ENCODE peak calls at places on chromosomes 13 and 19, in seven cellular contexts. One of them, this sample, is unnamed.

GRCh38 chr13:24670927-24671326 is 9.3 kb upstream of the ATP12A start:
- DNase-seq in GM12878: no peak
- DNase-seq in K562: peak; percentile 17
- DNase-seq in H1: no peak
- DNase-seq in HCT116: peak; percentile 75
- DNase-seq in HepG2: no peak
- DNase-seq in SK-N-SH: peak; percentile 49
- DNase-seq in this sample: no peak

GRCh38 chr13:70333752-70334151 is 225.5 kb upstream of the KLHL1 start:
- DNase-seq in SK-N-SH: no peak
- DNase-seq in GM12878: no peak
- DNase-seq in HepG2: no peak
- DNase-seq in HCT116: no peak
- DNase-seq in K562: no peak
- DNase-seq in H1: no peak
- DNase-seq in this sample: no peak

GRCh38 chr13:64697226-64697625 is 2532.9 kb downstream of the PCDH9 start:
- DNase-seq in K562: no peak
- DNase-seq in H1: no peak
- DNase-seq in GM12878: no peak
- DNase-seq in HepG2: no peak
- DNase-seq in HCT116: no peak
- DNase-seq in SK-N-SH: no peak
- DNase-seq in this sample: no peak

GRCh38 chr19:18390075-18390909 is 4.3 kb downstream of the GDF15 start:
- DNase-seq in HepG2: no peak
- DNase-seq in K562: no peak
- DNase-seq in GM12878: no peak
- DNase-seq in HCT116: no peak
- DNase-seq in SK-N-SH: no peak
- DNase-seq in H1: no peak
- DNase-seq in this sample: no peak

GRCh38 chr13:98013241-98013640 is 59.8 kb downstream of the IPO5 start:
- DNase-seq in SK-N-SH: no peak
- DNase-seq in K562: no peak
- DNase-seq in HCT116: no peak
- DNase-seq in GM12878: no peak
- DNase-seq in H1: no peak
- DNase-seq in HepG2: no peak
- DNase-seq in this sample: no peak

GRCh38 chr19:30679286-30679685 is 307.1 kb downstream of the ZNF536 start:
- DNase-seq in K562: no peak
- DNase-seq in H1: no peak
- DNase-seq in SK-N-SH: peak; percentile 55
- DNase-seq in GM12878: no peak
- DNase-seq in HepG2: no peak
- DNase-seq in HCT116: no peak
- DNase-seq in this sample: no peak

GRCh38 chr19:28103916-28104315 is 1109.0 kb downstream of the UQCRFS1 start:
- DNase-seq in HCT116: no peak
- DNase-seq in HepG2: no peak
- DNase-seq in H1: no peak
- DNase-seq in GM12878: no peak
- DNase-seq in K562: no peak
- DNase-seq in SK-N-SH: no peak
- DNase-seq in this sample: no peak

GRCh38 chr13:109919715-109920375 is 133.5 kb upstream of the IRS2 start:
- DNase-seq in H1: no peak
- DNase-seq in HCT116: no peak
- DNase-seq in GM12878: no peak
- DNase-seq in SK-N-SH: no peak
- DNase-seq in HepG2: no peak
- DNase-seq in K562: no peak
- DNase-seq in this sample: no peak

GRCh38 chr13:104014803-104015645 is 948.8 kb upstream of the SLC10A2 start:
- DNase-seq in HCT116: no peak
- DNase-seq in GM12878: no peak
- DNase-seq in H1: no peak
- DNase-seq in HepG2: no peak
- DNase-seq in K562: no peak
- DNase-seq in SK-N-SH: no peak
- DNase-seq in this sample: no peak

GRCh38 chr19:10009269-10009665 is 1.0 kb downstream of the COL5A3 start:
- DNase-seq in H1: peak; percentile 88
- DNase-seq in HCT116: no peak
- DNase-seq in SK-N-SH: peak; percentile 60
- DNase-seq in K562: peak; percentile 89
- DNase-seq in HepG2: no peak
- DNase-seq in GM12878: no peak
- DNase-seq in this sample: peak; percentile 61

DNA sequence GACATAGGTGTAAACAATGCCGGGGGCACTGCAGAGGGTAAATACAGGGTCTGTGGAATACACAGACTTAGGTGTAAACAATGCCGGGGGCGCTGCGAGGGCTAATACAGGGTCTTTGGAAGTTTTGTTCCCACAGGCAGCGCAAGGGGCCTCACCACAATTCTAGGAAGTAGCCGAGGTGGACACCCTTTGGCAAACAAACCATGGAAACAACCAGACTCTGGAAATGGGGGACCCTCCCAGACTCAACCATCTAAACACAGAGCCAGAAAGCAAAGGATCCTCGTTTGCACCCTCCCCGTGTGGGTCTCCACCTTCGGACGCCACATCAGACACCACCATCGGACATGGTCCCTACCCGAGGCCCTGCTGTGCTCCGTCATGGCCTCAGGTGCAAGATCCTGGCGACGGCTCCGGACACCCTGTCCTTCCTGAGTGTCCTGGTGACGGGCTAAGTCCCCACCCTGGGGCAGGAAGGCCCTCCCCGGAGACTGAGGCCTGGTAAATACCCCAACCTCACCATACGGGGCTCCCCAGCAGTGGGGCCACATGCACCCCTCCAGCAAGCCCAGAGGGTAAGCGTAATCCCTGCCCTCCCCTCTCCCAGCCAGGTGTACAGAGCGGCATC is 16.7 kb upstream of the PLPP2 start:
- DNase-seq in HCT116: no peak
- DNase-seq in HepG2: no peak
- DNase-seq in H1: no peak
- DNase-seq in GM12878: no peak
- DNase-seq in SK-N-SH: peak; percentile 23
- DNase-seq in K562: no peak
- DNase-seq in this sample: no peak
- TF ChIP-seq JUND in HCT116: no peak
- TF ChIP-seq JUND in HepG2: no peak
- TF ChIP-seq JUND in H1: no peak
- TF ChIP-seq JUND in GM12878: no peak
- TF ChIP-seq JUND in SK-N-SH: no peak
- TF ChIP-seq JUND in K562: no peak
- TF ChIP-seq JUND in this sample: no peak

GRCh38 chr19:46256855-46257254 is 27.3 kb downstream of the IGFL1 start:
- DNase-seq in H1: no peak
- DNase-seq in HepG2: no peak
- DNase-seq in GM12878: no peak
- DNase-seq in K562: no peak
- DNase-seq in HCT116: no peak
- DNase-seq in SK-N-SH: no peak
- DNase-seq in this sample: no peak
- TF ChIP-seq JUND in H1: no peak
- TF ChIP-seq JUND in HepG2: no peak
- TF ChIP-seq JUND in GM12878: no peak
- TF ChIP-seq JUND in K562: no peak
- TF ChIP-seq JUND in HCT116: no peak
- TF ChIP-seq JUND in SK-N-SH: no peak
- TF ChIP-seq JUND in this sample: no peak

GRCh38 chr13:48233886-48234488 is 981 bp downstream of the ITM2B start:
- DNase-seq in HCT116: no peak
- DNase-seq in GM12878: peak; percentile 30
- DNase-seq in HepG2: no peak
- DNase-seq in K562: no peak
- DNase-seq in SK-N-SH: no peak
- DNase-seq in H1: no peak
- DNase-seq in this sample: no peak

GRCh38 chr13:48234652-48235099 is 1.7 kb downstream of the ITM2B start:
- DNase-seq in K562: no peak
- DNase-seq in SK-N-SH: no peak
- DNase-seq in HCT116: no peak
- DNase-seq in H1: no peak
- DNase-seq in HepG2: no peak
- DNase-seq in GM12878: no peak
- DNase-seq in this sample: no peak

GRCh38 chr13:48231948-48232347 is 1.1 kb upstream of the ITM2B start:
- DNase-seq in HepG2: no peak
- DNase-seq in HCT116: no peak
- DNase-seq in SK-N-SH: no peak
- DNase-seq in H1: no peak
- DNase-seq in K562: peak; percentile 11
- DNase-seq in GM12878: no peak
- DNase-seq in this sample: no peak

GRCh38 chr13:48232420-48233096 is 448 bp upstream of the ITM2B start:
- DNase-seq in K562: no peak
- DNase-seq in H1: peak; percentile 71
- DNase-seq in HepG2: peak; percentile 57
- DNase-seq in HCT116: no peak
- DNase-seq in GM12878: no peak
- DNase-seq in SK-N-SH: no peak
- DNase-seq in this sample: no peak

GRCh38 chr13:48233097-48233885 is at the start of gene ITM2B:
- DNase-seq in HCT116: peak; percentile 13
- DNase-seq in HepG2: peak; percentile 56
- DNase-seq in GM12878: no peak
- DNase-seq in H1: peak; percentile 74
- DNase-seq in K562: peak; percentile 83
- DNase-seq in SK-N-SH: peak; percentile 97
- DNase-seq in this sample: peak; percentile 76
- TF ChIP-seq JUND in HCT116: no peak
- TF ChIP-seq JUND in HepG2: no peak
- TF ChIP-seq JUND in GM12878: no peak
- TF ChIP-seq JUND in H1: no peak
- TF ChIP-seq JUND in K562: no peak
- TF ChIP-seq JUND in SK-N-SH: no peak
- TF ChIP-seq JUND in this sample: no peak

GRCh38 chr19:32711747-32712146 is 7.8 kb upstream of the TDRD12 start:
- DNase-seq in SK-N-SH: no peak
- DNase-seq in HCT116: no peak
- DNase-seq in H1: no peak
- DNase-seq in K562: no peak
- DNase-seq in GM12878: no peak
- DNase-seq in HepG2: no peak
- DNase-seq in this sample: no peak
- TF ChIP-seq JUND in SK-N-SH: no peak
- TF ChIP-seq JUND in HCT116: no peak
- TF ChIP-seq JUND in H1: no peak
- TF ChIP-seq JUND in K562: no peak
- TF ChIP-seq JUND in GM12878: no peak
- TF ChIP-seq JUND in HepG2: no peak
- TF ChIP-seq JUND in this sample: no peak

GRCh38 chr19:703651-704446 is 4.9 kb upstream of the PALM start:
- DNase-seq in H1: peak; percentile 100
- DNase-seq in HepG2: peak; percentile 90
- DNase-seq in SK-N-SH: peak; percentile 97
- DNase-seq in GM12878: no peak
- DNase-seq in K562: peak; percentile 97
- DNase-seq in HCT116: peak; percentile 72
- DNase-seq in this sample: peak; percentile 65
- TF ChIP-seq JUND in H1: no peak
- TF ChIP-seq JUND in HepG2: peak; percentile 44
- TF ChIP-seq JUND in SK-N-SH: no peak
- TF ChIP-seq JUND in GM12878: no peak
- TF ChIP-seq JUND in K562: peak; percentile 31
- TF ChIP-seq JUND in HCT116: no peak
- TF ChIP-seq JUND in this sample: no peak

DNA sequence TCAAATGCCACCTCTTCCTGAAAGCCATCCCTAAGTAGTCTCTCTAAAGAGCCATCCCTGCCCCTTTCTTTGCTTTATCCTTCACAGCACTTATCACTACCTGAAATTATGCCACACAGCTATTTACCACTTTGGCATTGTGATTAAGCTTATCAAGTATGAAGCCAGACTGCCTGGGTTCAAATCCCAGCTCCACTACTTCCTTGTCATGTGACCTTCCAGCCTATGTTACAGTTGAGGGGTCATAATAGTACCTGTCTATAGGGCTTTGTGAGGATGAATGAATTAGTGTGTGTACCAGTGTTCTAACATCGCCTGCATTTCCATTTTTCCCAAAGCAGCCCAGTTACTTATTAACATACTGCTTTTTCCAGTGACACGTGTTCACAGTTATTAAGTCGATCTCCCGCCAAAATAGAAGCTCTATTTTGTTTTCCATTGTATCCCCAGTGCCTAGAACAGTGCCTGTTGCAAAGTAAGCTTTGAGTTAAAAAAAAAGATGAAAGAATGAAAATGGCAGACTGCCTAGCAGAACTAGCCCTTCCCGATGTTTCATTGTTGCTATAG is 32.8 kb downstream of the ZSWIM9 start:
- DNase-seq in K562: no peak
- DNase-seq in GM12878: no peak
- DNase-seq in H1: no peak
- DNase-seq in HepG2: no peak
- DNase-seq in HCT116: peak; percentile 24
- DNase-seq in SK-N-SH: no peak
- DNase-seq in this sample: no peak
- TF ChIP-seq JUND in K562: no peak
- TF ChIP-seq JUND in GM12878: no peak
- TF ChIP-seq JUND in H1: no peak
- TF ChIP-seq JUND in HepG2: no peak
- TF ChIP-seq JUND in HCT116: no peak
- TF ChIP-seq JUND in SK-N-SH: no peak
- TF ChIP-seq JUND in this sample: no peak